ENCODE peak calls at places on chromosomes 4 and X, in six cellular contexts. O is hepatic stellate cell; H is foreskin melanocyte; E is stromal cell of bone marrow; J is stimulated activated CD4-positive, alpha-beta T cell treated with anti-CD3 and anti-CD28 coated beads, TNF-alpha, amount 100 ng/mL, for 4 hours; P is A549. Q is an unnamed sample.

GRCh38 chrX:88883205-88883604 is 136.2 kb downstream of the CPXCR1 start:
- DNase-seq in P (peak), H (no peak), E (no peak), J (no peak), O (no peak), Q (no peak)

GRCh38 chrX:120559799-120560198 is 963 bp downstream of the CUL4B start:
- DNase-seq in O (no peak), P (no peak), J (no peak), H (no peak), E (no peak), Q (no peak)

GRCh38 chrX:153488231-153488914 is 6.4 kb upstream of the BGN start:
- DNase-seq in P (no peak), O (peak), E (no peak), J (no peak), H (no peak), Q (peak)

GRCh38 chrX:68697036-68697435 is 49.6 kb downstream of the STARD8 start:
- DNase-seq in P (no peak), O (no peak), E (no peak), H (no peak), J (no peak), Q (no peak)

GRCh38 chrX:19774905-19775304 is 112.5 kb downstream of the SH3KBP1 start:
- DNase-seq in P (no peak), J (no peak), O (no peak), H (no peak), E (no peak), Q (no peak)

GRCh38 chr4:133550436-133550835 is 401.3 kb downstream of the PCDH10 start:
- DNase-seq in P (no peak), H (no peak), O (no peak), E (no peak), J (no peak), Q (no peak)

GRCh38 chr4:85825937-85826678 is 351.2 kb downstream of the ARHGAP24 start:
- DNase-seq in H (peak), J (no peak), E (peak), O (no peak), P (peak), Q (peak)

GRCh38 chr4:105978684-105979296 is 83.5 kb downstream of the NPNT start:
- DNase-seq in J (no peak), O (peak), P (no peak), E (peak), H (no peak), Q (peak)

GRCh38 chrX:5306654-5307121 is 922.0 kb downstream of the NLGN4X start:
- DNase-seq in H (no peak), E (no peak), O (no peak), P (no peak), J (no peak), Q (no peak)

GRCh38 chrX:40543661-40544328 is 37.0 kb upstream of the ATP6AP2 start:
- DNase-seq in H (peak), J (no peak), E (no peak), P (peak), O (peak), Q (peak)

GRCh38 chrX:114970806-114971205 is 46.6 kb downstream of the IL13RA2 start:
- DNase-seq in H (no peak), O (no peak), J (no peak), P (no peak), E (peak), Q (no peak)

GRCh38 chrX:19888419-19888879 is 1.0 kb upstream of the SH3KBP1 start:
- DNase-seq in O (peak), P (peak), J (no peak), H (peak), E (peak), Q (peak)

GRCh38 chr4:139243448-139244365 is 36.3 kb downstream of the MGARP start:
- DNase-seq in J (no peak), E (peak), H (no peak), P (peak), O (peak), Q (no peak)

GRCh38 chr4:52266537-52267137 is 215.5 kb downstream of the SPATA18 start:
- DNase-seq in O (no peak), E (no peak), P (no peak), H (no peak), J (no peak), Q (peak)

GRCh38 chr4:99157478-99157935 is 13.4 kb upstream of the ADH4 start:
- DNase-seq in O (no peak), E (no peak), H (no peak), J (no peak), P (peak), Q (no peak)

GRCh38 chrX:110759785-110760184 is 35.8 kb downstream of the CHRDL1 start:
- DNase-seq in H (no peak), O (no peak), E (peak), J (no peak), P (no peak), Q (no peak)

GRCh38 chr4:57270350-57270749 is 160.2 kb upstream of the IGFBP7 start:
- DNase-seq in P (no peak), O (no peak), J (no peak), E (no peak), H (no peak), Q (peak)

GRCh38 chr4:13605330-13605729 is 22.2 kb downstream of the BOD1L1 start:
- DNase-seq in O (no peak), J (no peak), E (no peak), P (no peak), H (no peak), Q (no peak)

GRCh38 chr4:148633720-148634119 is 191.5 kb upstream of the NR3C2 start:
- DNase-seq in P (no peak), J (no peak), H (no peak), E (no peak), O (no peak), Q (no peak)

GRCh38 chrX:85444613-85445012 is 65.1 kb upstream of the POF1B start:
- DNase-seq in P (no peak), O (no peak), H (no peak), J (no peak), E (no peak), Q (no peak)

GRCh38 chrX:109475174-109475891 is 6.6 kb downstream of the GUCY2F start:
- DNase-seq in H (peak), E (peak), P (peak), O (peak), J (no peak), Q (peak)

GRCh38 chr4:177375971-177376370 is 66.3 kb downstream of the AGA start:
- DNase-seq in H (no peak), J (no peak), E (no peak), O (no peak), P (no peak), Q (no peak)

GRCh38 chr4:15964159-15964558 is 1.2 kb upstream of the FGFBP2 start:
- DNase-seq in O (no peak), P (no peak), H (no peak), E (no peak), J (no peak), Q (no peak)

Q was measured in left kidney.